ENCODE peak calls at places on chromosomes 16 and 17, in eight cellular contexts. S is activated CD4-positive, alpha-beta T cell treated with anti-CD3 and anti-CD28 coated beads for 24 hours; T is NCI-H1092 treated with DMSO at 0.1 percent for 48 hours; I is OCI-LY7; F is kidney; O is activated naive CD4-positive, alpha-beta T cell treated with Interleukin-2 at 50 U/mL for 16 hours; M is activated CD8-positive, alpha-beta T cell treated with anti-CD3 and anti-CD28 coated beads for 36 hours; B is NCI-H1930. E is an unnamed sample.
A peak's percentile ranks its signal among the peaks of the same experiment; 100 is the strongest.

GRCh38 chr17:1498869-1499268 is 6.4 kb upstream of the MYO1C start:
- DNase-seq in S (no peak), T (no peak), I (no peak), F (no peak), O (no peak), M (no peak), B (no peak), E (no peak)

GRCh38 chr17:50257574-50258224 is 16.6 kb upstream of the TMEM92 start:
- DNase-seq in S (no peak), T (no peak), I (no peak), F (peak; percentile 54), O (no peak), M (no peak), B (no peak), E (no peak)

GRCh38 chr17:63838586-63839184 is 3.8 kb downstream of the SMARCD2 start:
- DNase-seq in S (no peak), T (no peak), I (no peak), F (peak; percentile 97), O (no peak), M (no peak), B (no peak), E (peak; percentile 75)

GRCh38 chr16:14520753-14521152 is 109.3 kb downstream of the PARN start:
- DNase-seq in S (no peak), T (no peak), I (no peak), F (no peak), O (no peak), M (no peak), B (no peak), E (no peak)

GRCh38 chr16:75244844-75245758 is 6.3 kb downstream of the BCAR1 start:
- DNase-seq in S (no peak), T (no peak), I (peak; percentile 66), F (peak; percentile 95), O (no peak), M (no peak), B (no peak), E (no peak)

GRCh38 chr17:70636517-70637133 is 467.3 kb downstream of the KCNJ2 start:
- DNase-seq in S (no peak), T (peak; percentile 62), I (peak; percentile 48), F (no peak), O (no peak), M (peak; percentile 11), B (peak; percentile 62), E (no peak)

GRCh38 chr17:63843387-63844292 is 1.2 kb upstream of the SMARCD2 start:
- DNase-seq in S (no peak), T (no peak), I (peak; percentile 94), F (peak; percentile 82), O (peak; percentile 32), M (peak; percentile 49), B (no peak), E (peak; percentile 87)

GRCh38 chr16:13112639-13113038 is 211.2 kb downstream of the SHISA9 start:
- DNase-seq in S (no peak), T (no peak), I (no peak), F (no peak), O (no peak), M (no peak), B (no peak), E (no peak)

GRCh38 chr17:16534236-16534635 is 34.8 kb downstream of the ZNF287 start:
- DNase-seq in S (no peak), T (no peak), I (no peak), F (no peak), O (no peak), M (no peak), B (no peak), E (no peak)

GRCh38 chr17:56300191-56300590 is 146.9 kb downstream of the ANKFN1 start:
- DNase-seq in S (no peak), T (no peak), I (no peak), F (no peak), O (no peak), M (no peak), B (no peak), E (no peak)

GRCh38 chr16:11253995-11254912 is 1.8 kb downstream of the SOCS1 start:
- DNase-seq in S (no peak), T (no peak), I (peak; percentile 75), F (peak; percentile 80), O (peak; percentile 21), M (peak; percentile 45), B (no peak), E (no peak)

GRCh38 chr16:5508371-5508770 is 410.8 kb upstream of the EEF2KMT start:
- DNase-seq in S (no peak), T (no peak), I (no peak), F (no peak), O (no peak), M (no peak), B (no peak), E (no peak)

GRCh38 chr16:83768976-83769375 is 38.8 kb upstream of the HSBP1 start:
- DNase-seq in S (no peak), T (no peak), I (no peak), F (no peak), O (no peak), M (no peak), B (no peak), E (no peak)

GRCh38 chr17:59521465-59522126 is 43.8 kb upstream of the DHX40 start:
- DNase-seq in S (peak; percentile 50), T (peak; percentile 33), I (peak; percentile 60), F (peak; percentile 79), O (peak; percentile 60), M (peak; percentile 72), B (peak; percentile 33), E (peak; percentile 79)

GRCh38 chr17:38879878-38880727 is 10.2 kb downstream of the LASP1 start:
- DNase-seq in S (no peak), T (no peak), I (peak; percentile 57), F (peak; percentile 88), O (no peak), M (peak; percentile 46), B (no peak), E (no peak)

GRCh38 chr16:28898942-28899341 is 20.7 kb downstream of the ATP2A1 start:
- DNase-seq in S (no peak), T (no peak), I (no peak), F (no peak), O (no peak), M (no peak), B (no peak), E (no peak)

E was measured in spleen.